ENCODE peak calls at places on chromosomes 11 and 22, in seven cellular contexts. One of them, this sample, is unnamed.

GRCh38 chr22:49934144-49934890 is 15.9 kb downstream of the CRELD2 start:
- DNase-seq in stimulated activated CD4-positive, alpha-beta T cell treated with anti-CD3 and anti-CD28 coated beads, Interleukin-1b, Interleukin-23, amount 100 ng/mL, for 48 hours: peak
- DNase-seq in left cardiac atrium: peak
- DNase-seq in cerebellar nuclear complex: no peak
- DNase-seq in COR-L47: no peak
- DNase-seq in NCI-H146: no peak
- DNase-seq in RWPE1: no peak
- DNase-seq in this sample: no peak

GRCh38 chr22:31085493-31085824 is 4.3 kb downstream of the SMTN start:
- DNase-seq in stimulated activated CD4-positive, alpha-beta T cell treated with anti-CD3 and anti-CD28 coated beads, Interleukin-1b, Interleukin-23, amount 100 ng/mL, for 48 hours: no peak
- DNase-seq in left cardiac atrium: peak
- DNase-seq in cerebellar nuclear complex: no peak
- DNase-seq in COR-L47: no peak
- DNase-seq in NCI-H146: no peak
- DNase-seq in RWPE1: no peak
- DNase-seq in this sample: no peak

GRCh38 chr22:25816522-25817059 is 74.6 kb downstream of the MYO18B start:
- DNase-seq in stimulated activated CD4-positive, alpha-beta T cell treated with anti-CD3 and anti-CD28 coated beads, Interleukin-1b, Interleukin-23, amount 100 ng/mL, for 48 hours: no peak
- DNase-seq in left cardiac atrium: no peak
- DNase-seq in cerebellar nuclear complex: no peak
- DNase-seq in COR-L47: no peak
- DNase-seq in NCI-H146: no peak
- DNase-seq in RWPE1: no peak
- DNase-seq in this sample: no peak

GRCh38 chr11:88357323-88358039 is 19.9 kb upstream of the CTSC start:
- DNase-seq in stimulated activated CD4-positive, alpha-beta T cell treated with anti-CD3 and anti-CD28 coated beads, Interleukin-1b, Interleukin-23, amount 100 ng/mL, for 48 hours: no peak
- DNase-seq in left cardiac atrium: no peak
- DNase-seq in cerebellar nuclear complex: no peak
- DNase-seq in COR-L47: no peak
- DNase-seq in NCI-H146: no peak
- DNase-seq in RWPE1: no peak
- DNase-seq in this sample: peak

GRCh38 chr11:44651535-44652130 is 75.1 kb upstream of the TSPAN18 start:
- DNase-seq in stimulated activated CD4-positive, alpha-beta T cell treated with anti-CD3 and anti-CD28 coated beads, Interleukin-1b, Interleukin-23, amount 100 ng/mL, for 48 hours: no peak
- DNase-seq in left cardiac atrium: no peak
- DNase-seq in cerebellar nuclear complex: no peak
- DNase-seq in COR-L47: no peak
- DNase-seq in NCI-H146: no peak
- DNase-seq in RWPE1: no peak
- DNase-seq in this sample: no peak

GRCh38 chr22:19579113-19579811 is 55.1 kb upstream of the CLDN5 start:
- DNase-seq in stimulated activated CD4-positive, alpha-beta T cell treated with anti-CD3 and anti-CD28 coated beads, Interleukin-1b, Interleukin-23, amount 100 ng/mL, for 48 hours: no peak
- DNase-seq in left cardiac atrium: no peak
- DNase-seq in cerebellar nuclear complex: no peak
- DNase-seq in COR-L47: no peak
- DNase-seq in NCI-H146: no peak
- DNase-seq in RWPE1: no peak
- DNase-seq in this sample: no peak

GRCh38 chr22:22235564-22235963 is 9.0 kb upstream of the VPREB1 start:
- DNase-seq in stimulated activated CD4-positive, alpha-beta T cell treated with anti-CD3 and anti-CD28 coated beads, Interleukin-1b, Interleukin-23, amount 100 ng/mL, for 48 hours: peak
- DNase-seq in left cardiac atrium: no peak
- DNase-seq in cerebellar nuclear complex: no peak
- DNase-seq in COR-L47: no peak
- DNase-seq in NCI-H146: peak
- DNase-seq in RWPE1: no peak
- DNase-seq in this sample: no peak

GRCh38 chr11:93279911-93280347 is 50.6 kb upstream of the DEUP1 start:
- DNase-seq in stimulated activated CD4-positive, alpha-beta T cell treated with anti-CD3 and anti-CD28 coated beads, Interleukin-1b, Interleukin-23, amount 100 ng/mL, for 48 hours: no peak
- DNase-seq in left cardiac atrium: no peak
- DNase-seq in cerebellar nuclear complex: no peak
- DNase-seq in COR-L47: peak
- DNase-seq in NCI-H146: no peak
- DNase-seq in RWPE1: no peak
- DNase-seq in this sample: peak

GRCh38 chr11:289145-289705 is 299 bp downstream of the PGGHG start:
- DNase-seq in stimulated activated CD4-positive, alpha-beta T cell treated with anti-CD3 and anti-CD28 coated beads, Interleukin-1b, Interleukin-23, amount 100 ng/mL, for 48 hours: peak
- DNase-seq in left cardiac atrium: no peak
- DNase-seq in cerebellar nuclear complex: no peak
- DNase-seq in COR-L47: no peak
- DNase-seq in NCI-H146: no peak
- DNase-seq in RWPE1: no peak
- DNase-seq in this sample: no peak

GRCh38 chr22:36331912-36332622 is 55.7 kb downstream of the MYH9 start:
- DNase-seq in stimulated activated CD4-positive, alpha-beta T cell treated with anti-CD3 and anti-CD28 coated beads, Interleukin-1b, Interleukin-23, amount 100 ng/mL, for 48 hours: peak
- DNase-seq in left cardiac atrium: peak
- DNase-seq in cerebellar nuclear complex: no peak
- DNase-seq in COR-L47: no peak
- DNase-seq in NCI-H146: no peak
- DNase-seq in RWPE1: no peak
- DNase-seq in this sample: peak

GRCh38 chr22:49617866-49618688 is 209.6 kb downstream of the BRD1 start:
- DNase-seq in stimulated activated CD4-positive, alpha-beta T cell treated with anti-CD3 and anti-CD28 coated beads, Interleukin-1b, Interleukin-23, amount 100 ng/mL, for 48 hours: no peak
- DNase-seq in left cardiac atrium: no peak
- DNase-seq in cerebellar nuclear complex: no peak
- DNase-seq in COR-L47: no peak
- DNase-seq in NCI-H146: no peak
- DNase-seq in RWPE1: no peak
- DNase-seq in this sample: no peak

GRCh38 chr22:20472629-20473442 is 22.8 kb downstream of the KLHL22 start:
- DNase-seq in stimulated activated CD4-positive, alpha-beta T cell treated with anti-CD3 and anti-CD28 coated beads, Interleukin-1b, Interleukin-23, amount 100 ng/mL, for 48 hours: no peak
- DNase-seq in left cardiac atrium: no peak
- DNase-seq in cerebellar nuclear complex: no peak
- DNase-seq in COR-L47: no peak
- DNase-seq in NCI-H146: no peak
- DNase-seq in RWPE1: no peak
- DNase-seq in this sample: no peak

GRCh38 chr11:92808009-92808408 is 161.4 kb upstream of the MTNR1B start:
- DNase-seq in stimulated activated CD4-positive, alpha-beta T cell treated with anti-CD3 and anti-CD28 coated beads, Interleukin-1b, Interleukin-23, amount 100 ng/mL, for 48 hours: no peak
- DNase-seq in left cardiac atrium: no peak
- DNase-seq in cerebellar nuclear complex: no peak
- DNase-seq in COR-L47: no peak
- DNase-seq in NCI-H146: no peak
- DNase-seq in RWPE1: no peak
- DNase-seq in this sample: no peak

GRCh38 chr11:121754603-121755002 is 301.8 kb upstream of the SORL1-AS1 start:
- DNase-seq in stimulated activated CD4-positive, alpha-beta T cell treated with anti-CD3 and anti-CD28 coated beads, Interleukin-1b, Interleukin-23, amount 100 ng/mL, for 48 hours: no peak
- DNase-seq in left cardiac atrium: no peak
- DNase-seq in cerebellar nuclear complex: no peak
- DNase-seq in COR-L47: no peak
- DNase-seq in NCI-H146: no peak
- DNase-seq in RWPE1: no peak
- DNase-seq in this sample: no peak

GRCh38 chr11:126114486-126115252 is 52.0 kb upstream of the CDON start:
- DNase-seq in stimulated activated CD4-positive, alpha-beta T cell treated with anti-CD3 and anti-CD28 coated beads, Interleukin-1b, Interleukin-23, amount 100 ng/mL, for 48 hours: no peak
- DNase-seq in left cardiac atrium: no peak
- DNase-seq in cerebellar nuclear complex: no peak
- DNase-seq in COR-L47: no peak
- DNase-seq in NCI-H146: no peak
- DNase-seq in RWPE1: no peak
- DNase-seq in this sample: peak

GRCh38 chr11:60334005-60334620 is 7.1 kb downstream of the MS4A6E start:
- DNase-seq in stimulated activated CD4-positive, alpha-beta T cell treated with anti-CD3 and anti-CD28 coated beads, Interleukin-1b, Interleukin-23, amount 100 ng/mL, for 48 hours: peak
- DNase-seq in left cardiac atrium: peak
- DNase-seq in cerebellar nuclear complex: no peak
- DNase-seq in COR-L47: no peak
- DNase-seq in NCI-H146: peak
- DNase-seq in RWPE1: peak
- DNase-seq in this sample: peak

GRCh38 chr11:8294251-8294935 is 30.7 kb upstream of the LMO1 start:
- DNase-seq in stimulated activated CD4-positive, alpha-beta T cell treated with anti-CD3 and anti-CD28 coated beads, Interleukin-1b, Interleukin-23, amount 100 ng/mL, for 48 hours: no peak
- DNase-seq in left cardiac atrium: no peak
- DNase-seq in cerebellar nuclear complex: no peak
- DNase-seq in COR-L47: no peak
- DNase-seq in NCI-H146: no peak
- DNase-seq in RWPE1: no peak
- DNase-seq in this sample: no peak

GRCh38 chr22:47034905-47035419 is 272.5 kb downstream of the TBC1D22A start:
- DNase-seq in stimulated activated CD4-positive, alpha-beta T cell treated with anti-CD3 and anti-CD28 coated beads, Interleukin-1b, Interleukin-23, amount 100 ng/mL, for 48 hours: no peak
- DNase-seq in left cardiac atrium: peak
- DNase-seq in cerebellar nuclear complex: peak
- DNase-seq in COR-L47: peak
- DNase-seq in NCI-H146: no peak
- DNase-seq in RWPE1: no peak
- DNase-seq in this sample: no peak

GRCh38 chr11:130425156-130425555 is 3.3 kb downstream of the ADAMTS8 start:
- DNase-seq in stimulated activated CD4-positive, alpha-beta T cell treated with anti-CD3 and anti-CD28 coated beads, Interleukin-1b, Interleukin-23, amount 100 ng/mL, for 48 hours: no peak
- DNase-seq in left cardiac atrium: no peak
- DNase-seq in cerebellar nuclear complex: no peak
- DNase-seq in COR-L47: no peak
- DNase-seq in NCI-H146: no peak
- DNase-seq in RWPE1: no peak
- DNase-seq in this sample: no peak

GRCh38 chr11:129308241-129308865 is 67.3 kb upstream of the BARX2 start:
- DNase-seq in stimulated activated CD4-positive, alpha-beta T cell treated with anti-CD3 and anti-CD28 coated beads, Interleukin-1b, Interleukin-23, amount 100 ng/mL, for 48 hours: no peak
- DNase-seq in left cardiac atrium: no peak
- DNase-seq in cerebellar nuclear complex: no peak
- DNase-seq in COR-L47: no peak
- DNase-seq in NCI-H146: no peak
- DNase-seq in RWPE1: no peak
- DNase-seq in this sample: no peak

GRCh38 chr11:96149743-96150555 is 193.0 kb downstream of the MAML2 start:
- DNase-seq in stimulated activated CD4-positive, alpha-beta T cell treated with anti-CD3 and anti-CD28 coated beads, Interleukin-1b, Interleukin-23, amount 100 ng/mL, for 48 hours: no peak
- DNase-seq in left cardiac atrium: no peak
- DNase-seq in cerebellar nuclear complex: no peak
- DNase-seq in COR-L47: no peak
- DNase-seq in NCI-H146: no peak
- DNase-seq in RWPE1: no peak
- DNase-seq in this sample: no peak

This sample was measured in NCI-H1105 treated with DMSO at 0.1 percent for 48 hours.